ENCODE peak calls at places on chromosomes 6 and 20, in nine cellular contexts. K, M, F, H, L, O, V, X and C are unnamed samples.

GRCh38 chr20:13692802-13693736 is 54.3 kb upstream of the TASP1 start:
- DNase-seq in H (no peak), X (no peak), O (no peak), F (no peak), M (no peak), L (no peak), K (no peak), V (no peak), C (no peak)

GRCh38 chr6:144156334-144156733 is 6.0 kb downstream of the STX11 start:
- DNase-seq in O (no peak), V (no peak), K (no peak), M (no peak), H (no peak), F (peak), L (no peak), X (no peak), C (no peak)

GRCh38 chr6:33633462-33634158 is 12.5 kb downstream of the ITPR3 start:
- DNase-seq in X (peak), O (peak), K (no peak), H (peak), M (no peak), V (no peak), F (peak), L (peak), C (no peak)

GRCh38 chr20:50455656-50456451 is 54.3 kb upstream of the PTPN1 start:
- DNase-seq in L (no peak), V (no peak), X (peak), O (peak), M (no peak), F (no peak), K (no peak), H (peak), C (no peak)

GRCh38 chr6:166244353-166245045 is 63.7 kb downstream of the PRR18 start:
- DNase-seq in O (no peak), K (no peak), X (no peak), L (no peak), H (peak), V (no peak), F (no peak), M (no peak), C (no peak)

GRCh38 chr20:32569380-32570305 is 15.5 kb downstream of the NOL4L start:
- DNase-seq in M (no peak), L (no peak), X (no peak), O (no peak), H (no peak), F (no peak), K (no peak), V (no peak), C (no peak)

GRCh38 chr6:1716845-1717244 is 107.1 kb downstream of the FOXC1 start:
- DNase-seq in F (no peak), V (no peak), H (no peak), M (no peak), O (no peak), K (no peak), L (no peak), X (no peak), C (no peak)

GRCh38 chr6:39670519-39670918 is 54.7 kb downstream of the KIF6 start:
- DNase-seq in L (no peak), K (no peak), V (no peak), H (no peak), O (no peak), M (no peak), F (no peak), X (no peak), C (no peak)

GRCh38 chr6:142613981-142614380 is 312.2 kb downstream of the ADGRG6 start:
- DNase-seq in L (peak), V (no peak), K (no peak), F (no peak), O (no peak), M (no peak), X (no peak), H (no peak), C (no peak)

GRCh38 chr6:168012431-168013249 is 15.2 kb downstream of the KIF25 start:
- DNase-seq in O (no peak), V (no peak), M (no peak), K (no peak), F (no peak), L (no peak), H (no peak), X (no peak), C (no peak)

GRCh38 chr6:134413241-134413643 is 95.3 kb upstream of the SGK1 start:
- DNase-seq in K (no peak), V (no peak), L (no peak), F (no peak), X (no peak), O (no peak), H (no peak), M (no peak), C (no peak)

GRCh38 chr6:90289902-90290301 is 6.7 kb downstream of the BACH2 start:
- DNase-seq in H (no peak), O (no peak), V (no peak), K (no peak), X (no peak), L (no peak), F (no peak), M (no peak), C (no peak)

GRCh38 chr6:11681357-11681756 is 97.2 kb downstream of the ADTRP start:
- DNase-seq in M (no peak), V (no peak), O (no peak), F (no peak), L (no peak), K (no peak), H (no peak), X (no peak), C (no peak)

GRCh38 chr6:56802570-56802969 is 152.3 kb upstream of the BEND6 start:
- DNase-seq in F (peak), O (no peak), K (no peak), M (no peak), L (peak), V (peak), H (no peak), X (no peak), C (no peak)

GRCh38 chr6:88989215-88989614 is 25.8 kb upstream of the RNGTT start:
- DNase-seq in F (no peak), K (no peak), H (peak), O (no peak), V (no peak), X (no peak), M (no peak), L (peak), C (no peak)

GRCh38 chr20:14996883-14997672 is 659.7 kb upstream of the FLRT3 start:
- DNase-seq in H (no peak), V (no peak), K (no peak), F (no peak), O (no peak), L (peak), M (no peak), X (no peak), C (no peak)

GRCh38 chr20:46270977-46271744 is 37.1 kb downstream of the CDH22 start:
- DNase-seq in F (no peak), X (no peak), H (no peak), K (no peak), M (no peak), V (peak), O (no peak), L (no peak), C (no peak)

GRCh38 chr6:35686873-35687557 is 1.7 kb downstream of the FKBP5 start:
- DNase-seq in M (no peak), X (no peak), K (no peak), F (peak), L (no peak), V (no peak), H (peak), O (no peak), C (no peak)

GRCh38 chr6:109743739-109744138 is 52.6 kb downstream of the FIG4 start:
- DNase-seq in X (no peak), F (peak), H (no peak), L (peak), V (no peak), K (no peak), O (no peak), M (peak), C (no peak)

GRCh38 chr20:45163071-45163803 is 11.5 kb upstream of the PI3 start:
- DNase-seq in F (no peak), X (no peak), K (no peak), O (no peak), V (no peak), M (no peak), L (no peak), H (peak), C (no peak)

GRCh38 chr6:75855047-75855446 is 106.0 kb downstream of the MYO6 start:
- DNase-seq in X (no peak), O (no peak), L (peak), F (peak), V (peak), M (peak), K (no peak), H (peak), C (no peak)

GRCh38 chr20:58639182-58640146 is 11.6 kb upstream of the STX16 start:
- DNase-seq in F (no peak), V (no peak), X (peak), H (no peak), M (no peak), K (peak), O (no peak), L (no peak), C (no peak)

GRCh38 chr20:40524071-40524470 is 165.0 kb downstream of the MAFB start:
- DNase-seq in M (no peak), V (no peak), F (no peak), X (no peak), L (no peak), O (no peak), K (no peak), H (peak), C (no peak)

GRCh38 chr20:50004175-50004574 is 21.4 kb downstream of the SNAI1 start:
- DNase-seq in L (no peak), H (no peak), X (no peak), K (no peak), V (no peak), O (no peak), M (no peak), F (no peak), C (no peak)

GRCh38 chr6:37137881-37138568 is 31.9 kb upstream of the PIM1 start:
- DNase-seq in O (no peak), H (peak), X (no peak), V (no peak), L (no peak), K (no peak), M (peak), F (peak), C (no peak)

GRCh38 chr6:56243518-56244070 is 3.8 kb downstream of the COL21A1 start:
- DNase-seq in K (no peak), X (no peak), M (no peak), V (no peak), H (no peak), F (no peak), O (no peak), L (no peak), C (no peak)

GRCh38 chr20:63533871-63534393 is 3.2 kb downstream of the PTK6 start:
- DNase-seq in M (no peak), V (no peak), H (peak), K (no peak), F (no peak), O (no peak), L (peak), X (peak), C (no peak)
- H3K27ac ChIP-seq in M (no peak), V (no peak), H (peak), K (peak), F (no peak), O (no peak), L (no peak), X (no peak), C (peak)

GRCh38 chr20:10034717-10035571 is at the start of gene ANKEF1:
- DNase-seq in M (no peak), X (peak), O (peak), F (peak), K (no peak), V (no peak), H (peak), L (peak), C (peak)

GRCh38 chr20:10033905-10034304 is 882 bp upstream of the ANKEF1 start:
- DNase-seq in M (no peak), K (no peak), V (no peak), O (no peak), H (no peak), X (no peak), F (no peak), L (no peak), C (no peak)
- H3K27ac ChIP-seq in M (no peak), K (no peak), V (no peak), O (no peak), H (no peak), X (no peak), F (no peak), L (no peak), C (no peak)

GRCh38 chr6:149896491-149896890 is 1.4 kb downstream of the RAET1E start:
- DNase-seq in L (no peak), K (peak), M (no peak), X (peak), H (no peak), O (no peak), F (peak), V (no peak), C (no peak)
- H3K27ac ChIP-seq in L (peak), K (peak), M (peak), X (peak), H (no peak), O (peak), F (no peak), V (no peak), C (peak)

GRCh38 chr6:42781546-42781810 is 374 bp upstream of the BICRAL start:
- DNase-seq in O (no peak), M (no peak), X (no peak), H (no peak), F (peak), K (no peak), L (no peak), V (peak), C (no peak)

GRCh38 chr6:42778072-42778471 is 3.8 kb upstream of the BICRAL start:
- DNase-seq in L (no peak), M (no peak), F (no peak), K (no peak), V (no peak), H (no peak), O (no peak), X (no peak), C (no peak)

GRCh38 chr6:42774201-42774600 is 7.7 kb upstream of the BICRAL start:
- DNase-seq in K (no peak), F (no peak), V (no peak), X (no peak), M (no peak), O (no peak), H (no peak), L (no peak), C (no peak)

GRCh38 chr6:42779521-42779920 is 2.3 kb upstream of the BICRAL start:
- DNase-seq in V (no peak), H (no peak), O (no peak), M (no peak), F (no peak), X (no peak), K (no peak), L (no peak), C (no peak)

GRCh38 chr6:42777126-42777822 is 4.6 kb upstream of the BICRAL start:
- DNase-seq in O (no peak), M (no peak), V (no peak), L (no peak), X (no peak), H (no peak), F (peak), K (no peak), C (no peak)
- H3K27ac ChIP-seq in O (no peak), M (no peak), V (no peak), L (no peak), X (no peak), H (no peak), F (peak), K (no peak), C (no peak)

DNA sequence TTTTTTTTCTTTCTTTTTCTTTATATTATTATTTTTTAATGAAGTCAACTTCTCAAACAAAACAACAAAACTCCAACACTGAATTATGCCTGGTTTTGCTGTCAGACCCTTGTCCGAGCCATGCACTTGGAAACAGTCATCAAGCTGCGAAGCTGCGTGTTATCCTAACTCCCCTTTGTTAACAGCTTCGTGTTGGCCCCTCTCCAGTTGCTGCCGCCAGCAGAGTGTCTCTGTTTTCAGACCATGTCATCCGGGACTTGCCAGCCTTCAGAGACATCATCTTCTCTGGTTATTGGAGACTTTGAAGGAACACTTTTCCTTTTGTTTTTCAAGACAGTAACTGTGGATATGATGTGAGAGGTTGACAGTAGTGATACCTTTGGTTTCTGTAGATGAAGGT is 83.1 kb downstream of the TRMT11 start:
- DNase-seq in K (no peak), M (no peak), H (no peak), V (no peak), F (no peak), O (peak), X (no peak), L (no peak), C (no peak)
- H3K27ac ChIP-seq in K (no peak), M (no peak), H (no peak), V (no peak), F (no peak), O (no peak), X (no peak), L (no peak), C (no peak)

GRCh38 chr20:35326021-35326731 is 34.0 kb upstream of the FAM83C start:
- DNase-seq in L (no peak), K (no peak), V (no peak), H (no peak), F (no peak), M (no peak), O (no peak), X (no peak), C (no peak)
- H3K27ac ChIP-seq in L (no peak), K (no peak), V (no peak), H (peak), F (no peak), M (no peak), O (no peak), X (no peak), C (no peak)